ENCODE peak calls at places on chromosomes 3 and 15, in six cellular contexts. J is mammary epithelial cell, B is endodermal cell, T is colonic mucosa, R is left lung, I is esophagus muscularis mucosa. M is an unnamed sample.

GRCh38 chr3:192884831-192885356 is 32.8 kb downstream of the MB21D2 start:
- DNase-seq in J (no peak), B (no peak), T (no peak), R (no peak), I (no peak), M (no peak)

GRCh38 chr3:13872451-13872850 is 7.4 kb downstream of the WNT7A start:
- DNase-seq in J (no peak), B (no peak), T (no peak), R (no peak), I (no peak), M (no peak)

GRCh38 chr15:70869346-70869745 is 15.4 kb upstream of the LARP6 start:
- DNase-seq in J (no peak), B (no peak), T (no peak), R (no peak), I (no peak), M (no peak)

GRCh38 chr3:183500349-183500748 is 55.2 kb downstream of the KLHL6 start:
- DNase-seq in J (no peak), B (no peak), T (no peak), R (no peak), I (no peak), M (no peak)

GRCh38 chr3:123027292-123028232 is at the start of gene SEMA5B:
- DNase-seq in J (peak; percentile 39), B (peak; percentile 94), T (peak; percentile 23), R (no peak), I (no peak), M (no peak)

GRCh38 chr3:42942693-42943092 is 36.4 kb upstream of the GASK1A start:
- DNase-seq in J (no peak), B (no peak), T (no peak), R (no peak), I (no peak), M (no peak)

GRCh38 chr15:91965501-91966180 is 112.1 kb downstream of the SLCO3A1 start:
- DNase-seq in J (peak; percentile 97), B (no peak), T (no peak), R (no peak), I (no peak), M (peak; percentile 58)

GRCh38 chr3:129054605-129055104 is 5.9 kb upstream of the GP9 start:
- DNase-seq in J (no peak), B (peak; percentile 43), T (peak; percentile 57), R (no peak), I (no peak), M (no peak)

GRCh38 chr3:127473244-127474024 is 117.1 kb downstream of the TPRA1 start:
- DNase-seq in J (no peak), B (peak; percentile 97), T (no peak), R (no peak), I (no peak), M (no peak)

GRCh38 chr15:75042730-75043508 is 19.5 kb downstream of the PPCDC start:
- DNase-seq in J (peak; percentile 15), B (peak; percentile 85), T (peak; percentile 84), R (peak; percentile 92), I (peak; percentile 93), M (no peak)

GRCh38 chr3:46304739-46305138 is 49.2 kb upstream of the CCR2 start:
- DNase-seq in J (no peak), B (no peak), T (no peak), R (no peak), I (no peak), M (no peak)

GRCh38 chr3:50121416-50122032 is 32.8 kb downstream of the RBM5 start:
- DNase-seq in J (peak; percentile 60), B (peak; percentile 93), T (peak; percentile 80), R (peak; percentile 75), I (no peak), M (no peak)

GRCh38 chr15:101567089-101567488 is 77.6 kb upstream of the PCSK6 start:
- DNase-seq in J (no peak), B (no peak), T (no peak), R (no peak), I (no peak), M (no peak)

GRCh38 chr15:83320404-83320803 is 35.9 kb upstream of the BNC1 start:
- DNase-seq in J (no peak), B (no peak), T (no peak), R (no peak), I (peak; percentile 19), M (no peak)

GRCh38 chr3:84755860-84756259 is 202.9 kb upstream of the CADM2 start:
- DNase-seq in J (no peak), B (no peak), T (no peak), R (no peak), I (no peak), M (no peak)

GRCh38 chr3:49554639-49555265 is 475 bp downstream of the BSN start:
- DNase-seq in J (peak; percentile 28), B (peak; percentile 87), T (peak; percentile 42), R (peak; percentile 48), I (no peak), M (no peak)

GRCh38 chr3:106811376-106811775 is 565.9 kb upstream of the CCDC54 start:
- DNase-seq in J (peak; percentile 32), B (no peak), T (no peak), R (no peak), I (no peak), M (peak; percentile 25)

GRCh38 chr15:56208641-56209155 is 35.0 kb downstream of the RFX7 start:
- DNase-seq in J (no peak), B (no peak), T (no peak), R (no peak), I (no peak), M (no peak)

GRCh38 chr3:46282696-46283095 is 40.4 kb downstream of the CCR3 start:
- DNase-seq in J (no peak), B (no peak), T (no peak), R (no peak), I (peak; percentile 79), M (no peak)

GRCh38 chr15:95377251-95377852 is 953.1 kb upstream of the NR2F2 start:
- DNase-seq in J (no peak), B (no peak), T (no peak), R (no peak), I (no peak), M (no peak)

GRCh38 chr3:88986834-88987233 is 120.6 kb upstream of the EPHA3 start:
- DNase-seq in J (peak; percentile 93), B (no peak), T (no peak), R (no peak), I (no peak), M (peak; percentile 12)

GRCh38 chr3:126202281-126203079 is 22.1 kb upstream of the ALDH1L1 start:
- DNase-seq in J (no peak), B (no peak), T (no peak), R (no peak), I (peak; percentile 42), M (no peak)

GRCh38 chr3:170689218-170689874 is 103.5 kb upstream of the SLC7A14 start:
- DNase-seq in J (peak; percentile 97), B (peak; percentile 87), T (no peak), R (peak; percentile 50), I (no peak), M (peak; percentile 71)

GRCh38 chr15:71115567-71116351 is 488 bp downstream of the THSD4 start:
- DNase-seq in J (peak; percentile 60), B (peak; percentile 82), T (peak; percentile 72), R (peak; percentile 64), I (no peak), M (no peak)

GRCh38 chr3:101574388-101575156 is 592 bp downstream of the PCNP start:
- DNase-seq in J (no peak), B (no peak), T (peak; percentile 53), R (peak; percentile 62), I (peak; percentile 92), M (no peak)

GRCh38 chr3:152738656-152739055 is 96.3 kb upstream of the P2RY1 start:
- DNase-seq in J (no peak), B (no peak), T (no peak), R (no peak), I (no peak), M (no peak)

GRCh38 chr3:115861166-115861733 is 237.9 kb downstream of the GAP43 start:
- DNase-seq in J (no peak), B (peak; percentile 70), T (no peak), R (no peak), I (no peak), M (no peak)

GRCh38 chr3:122944671-122945151 is 82.9 kb downstream of the SEMA5B start:
- DNase-seq in J (peak; percentile 45), B (peak; percentile 47), T (no peak), R (no peak), I (no peak), M (no peak)

GRCh38 chr3:23406576-23406975 is 203.4 kb downstream of the UBE2E2 start:
- DNase-seq in J (no peak), B (no peak), T (no peak), R (no peak), I (no peak), M (no peak)

DNA sequence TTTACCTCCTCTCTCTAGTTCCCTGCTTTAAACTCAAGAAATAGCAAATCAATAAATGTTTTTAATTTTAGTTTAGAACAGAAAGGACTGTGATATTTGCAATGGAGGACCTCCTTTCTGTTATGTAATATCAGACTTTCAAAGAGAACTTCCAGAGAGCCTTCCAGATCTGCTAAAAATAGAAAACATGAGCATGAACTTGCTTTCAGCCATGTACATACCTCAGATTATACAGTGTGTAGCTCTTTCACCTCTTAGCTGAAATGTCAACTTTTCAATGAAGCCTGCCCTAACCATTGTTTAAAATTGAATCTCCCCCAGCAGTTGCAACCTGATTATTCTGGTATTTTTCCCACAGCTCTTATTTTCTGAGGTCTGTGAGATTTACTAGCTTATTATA is 12.6 kb downstream of the CAPN7 start:
- DNase-seq in J (no peak), B (no peak), T (no peak), R (no peak), I (no peak), M (no peak)
- H3K36me3 ChIP-seq in J (peaks cover 26% of the 10 kb centered on the region), B (peaks cover 87% of the 10 kb centered on the region), T (no peaks in the 10 kb centered on the region), R (peaks cover 79% of the 10 kb centered on the region), I (peaks cover 83% of the 10 kb centered on the region), M (peaks cover 3% of the 10 kb centered on the region)

GRCh38 chr3:118977671-118978392 is 56.8 kb downstream of the IGSF11 start:
- DNase-seq in J (no peak), B (peak; percentile 33), T (no peak), R (no peak), I (no peak), M (no peak)
- H3K4me3 ChIP-seq in J (no peak overlapping the region), B (no peak overlapping the region), T (no peak overlapping the region), R (no peak overlapping the region), I (no peak overlapping the region), M (no peak overlapping the region)

GRCh38 chr3:186798239-186798638 is 8.0 kb downstream of the RFC4 start:
- DNase-seq in J (no peak), B (no peak), T (no peak), R (no peak), I (no peak), M (no peak)
- H3K36me3 ChIP-seq in J (peaks cover 45% of the 10 kb centered on the region), B (peaks cover 88% of the 10 kb centered on the region), T (no peaks in the 10 kb centered on the region), R (peaks cover 54% of the 10 kb centered on the region), I (peaks cover 51% of the 10 kb centered on the region), M (peaks cover 2% of the 10 kb centered on the region)

DNA sequence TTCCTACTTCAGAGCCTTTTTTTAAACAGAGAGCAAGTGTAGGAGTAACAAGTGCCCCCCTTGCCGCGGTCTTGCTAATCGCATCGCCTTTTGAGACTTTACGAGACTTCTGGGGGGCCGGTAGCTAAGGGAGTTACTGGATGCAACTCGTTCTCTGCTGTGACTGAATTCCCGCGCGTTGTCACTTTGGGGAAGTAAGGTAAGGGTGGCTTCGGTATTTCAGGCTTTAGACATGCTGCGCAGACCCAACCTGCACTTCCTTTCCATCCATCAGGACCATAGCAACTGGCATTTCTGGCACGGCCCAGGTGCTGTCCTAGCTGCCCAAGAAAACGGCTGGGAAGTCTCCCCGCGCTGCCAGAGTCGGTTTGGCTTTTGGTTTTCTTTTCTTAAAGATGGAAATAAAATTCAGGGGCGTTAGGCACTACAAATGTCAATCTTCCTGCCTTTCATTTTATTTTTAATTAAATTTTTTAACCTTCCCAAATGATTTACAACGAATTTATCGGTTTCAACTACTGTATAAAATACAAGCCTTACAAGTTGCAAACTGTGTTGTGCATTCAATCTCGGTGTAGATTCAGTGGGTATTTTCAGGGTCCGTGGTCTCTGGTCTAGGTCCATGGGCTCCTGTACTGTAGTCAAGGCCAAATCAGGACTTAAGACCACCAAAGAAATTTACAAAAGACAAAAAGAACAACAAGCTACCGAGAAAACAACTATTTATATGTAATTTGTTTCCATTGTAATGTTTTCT is 3.5 kb downstream of the MECOM start:
- DNase-seq in J (no peak), B (peak; percentile 66), T (no peak), R (no peak), I (no peak), M (no peak)
- H3K4me3 ChIP-seq in J (no peak overlapping the region), B (peak overlapping the region; percentile 79), T (no peak overlapping the region), R (peak overlapping the region; percentile 60), I (peak overlapping the region; percentile 69), M (peak overlapping the region; percentile 61)

M was measured in kidney epithelial cell.